ENCODE peak calls at places on chromosomes 13 and 19, in ten cellular contexts. One of them, this sample, is unnamed.

GRCh38 chr13:76350399-76350798 is 535.8 kb downstream of the KCTD12 start:
- DNase-seq in Peyer's patch: no peak
- DNase-seq in AG09319: no peak
- DNase-seq in mucosa of gallbladder: peak
- DNase-seq in naive thymus-derived CD8-positive, alpha-beta T cell: no peak
- DNase-seq in activated T-cell treated with anti-CD3 and anti-CD28 coated beads, Interleukin-2, amount 50 U/mL, for 72 hours: no peak
- DNase-seq in NCI-H1105: no peak
- DNase-seq in lung microvascular endothelial cell: no peak
- DNase-seq in activated CD8-positive, alpha-beta memory T cell treated with anti-CD3 and anti-CD28 coated beads, Interleukin-2, amount 10 ng/mL, durations not matched to agents 7 days and 5 days: no peak
- DNase-seq in activated gamma-delta T cell treated with Interleukin-2 at 50 U/mL for 16 hours: no peak
- DNase-seq in this sample: no peak

GRCh38 chr19:41427647-41428480 is 690 bp upstream of the B3GNT8 start:
- DNase-seq in Peyer's patch: peak
- DNase-seq in AG09319: no peak
- DNase-seq in mucosa of gallbladder: no peak
- DNase-seq in naive thymus-derived CD8-positive, alpha-beta T cell: no peak
- DNase-seq in activated T-cell treated with anti-CD3 and anti-CD28 coated beads, Interleukin-2, amount 50 U/mL, for 72 hours: peak
- DNase-seq in NCI-H1105: peak
- DNase-seq in lung microvascular endothelial cell: peak
- DNase-seq in activated CD8-positive, alpha-beta memory T cell treated with anti-CD3 and anti-CD28 coated beads, Interleukin-2, amount 10 ng/mL, durations not matched to agents 7 days and 5 days: peak
- DNase-seq in activated gamma-delta T cell treated with Interleukin-2 at 50 U/mL for 16 hours: peak
- DNase-seq in this sample: no peak

GRCh38 chr19:55373993-55374757 is 2.5 kb upstream of the TMEM190 start:
- DNase-seq in Peyer's patch: no peak
- DNase-seq in AG09319: no peak
- DNase-seq in mucosa of gallbladder: no peak
- DNase-seq in naive thymus-derived CD8-positive, alpha-beta T cell: no peak
- DNase-seq in activated T-cell treated with anti-CD3 and anti-CD28 coated beads, Interleukin-2, amount 50 U/mL, for 72 hours: no peak
- DNase-seq in NCI-H1105: no peak
- DNase-seq in lung microvascular endothelial cell: no peak
- DNase-seq in activated CD8-positive, alpha-beta memory T cell treated with anti-CD3 and anti-CD28 coated beads, Interleukin-2, amount 10 ng/mL, durations not matched to agents 7 days and 5 days: no peak
- DNase-seq in activated gamma-delta T cell treated with Interleukin-2 at 50 U/mL for 16 hours: no peak
- DNase-seq in this sample: peak

GRCh38 chr13:99688776-99689175 is 187.5 kb downstream of the TM9SF2 start:
- DNase-seq in Peyer's patch: no peak
- DNase-seq in AG09319: no peak
- DNase-seq in mucosa of gallbladder: no peak
- DNase-seq in naive thymus-derived CD8-positive, alpha-beta T cell: no peak
- DNase-seq in activated T-cell treated with anti-CD3 and anti-CD28 coated beads, Interleukin-2, amount 50 U/mL, for 72 hours: no peak
- DNase-seq in NCI-H1105: no peak
- DNase-seq in lung microvascular endothelial cell: no peak
- DNase-seq in activated CD8-positive, alpha-beta memory T cell treated with anti-CD3 and anti-CD28 coated beads, Interleukin-2, amount 10 ng/mL, durations not matched to agents 7 days and 5 days: no peak
- DNase-seq in activated gamma-delta T cell treated with Interleukin-2 at 50 U/mL for 16 hours: no peak
- DNase-seq in this sample: peak

GRCh38 chr19:38549061-38549460 is 68.7 kb downstream of the MAP4K1 start:
- DNase-seq in Peyer's patch: no peak
- DNase-seq in AG09319: no peak
- DNase-seq in mucosa of gallbladder: no peak
- DNase-seq in naive thymus-derived CD8-positive, alpha-beta T cell: no peak
- DNase-seq in activated T-cell treated with anti-CD3 and anti-CD28 coated beads, Interleukin-2, amount 50 U/mL, for 72 hours: no peak
- DNase-seq in NCI-H1105: no peak
- DNase-seq in lung microvascular endothelial cell: no peak
- DNase-seq in activated CD8-positive, alpha-beta memory T cell treated with anti-CD3 and anti-CD28 coated beads, Interleukin-2, amount 10 ng/mL, durations not matched to agents 7 days and 5 days: no peak
- DNase-seq in activated gamma-delta T cell treated with Interleukin-2 at 50 U/mL for 16 hours: no peak
- DNase-seq in this sample: no peak

GRCh38 chr19:29741776-29742175 is 26.7 kb upstream of the C19orf12 start:
- DNase-seq in Peyer's patch: no peak
- DNase-seq in AG09319: no peak
- DNase-seq in mucosa of gallbladder: no peak
- DNase-seq in naive thymus-derived CD8-positive, alpha-beta T cell: no peak
- DNase-seq in activated T-cell treated with anti-CD3 and anti-CD28 coated beads, Interleukin-2, amount 50 U/mL, for 72 hours: no peak
- DNase-seq in NCI-H1105: no peak
- DNase-seq in lung microvascular endothelial cell: no peak
- DNase-seq in activated CD8-positive, alpha-beta memory T cell treated with anti-CD3 and anti-CD28 coated beads, Interleukin-2, amount 10 ng/mL, durations not matched to agents 7 days and 5 days: no peak
- DNase-seq in activated gamma-delta T cell treated with Interleukin-2 at 50 U/mL for 16 hours: no peak
- DNase-seq in this sample: no peak

GRCh38 chr13:98150836-98151489 is 8.1 kb downstream of the FARP1 start:
- DNase-seq in Peyer's patch: no peak
- DNase-seq in AG09319: no peak
- DNase-seq in mucosa of gallbladder: no peak
- DNase-seq in naive thymus-derived CD8-positive, alpha-beta T cell: no peak
- DNase-seq in activated T-cell treated with anti-CD3 and anti-CD28 coated beads, Interleukin-2, amount 50 U/mL, for 72 hours: no peak
- DNase-seq in NCI-H1105: no peak
- DNase-seq in lung microvascular endothelial cell: no peak
- DNase-seq in activated CD8-positive, alpha-beta memory T cell treated with anti-CD3 and anti-CD28 coated beads, Interleukin-2, amount 10 ng/mL, durations not matched to agents 7 days and 5 days: no peak
- DNase-seq in activated gamma-delta T cell treated with Interleukin-2 at 50 U/mL for 16 hours: no peak
- DNase-seq in this sample: no peak

GRCh38 chr19:47158367-47158791 is 27.7 kb downstream of the SAE1 start:
- DNase-seq in Peyer's patch: no peak
- DNase-seq in AG09319: no peak
- DNase-seq in mucosa of gallbladder: no peak
- DNase-seq in naive thymus-derived CD8-positive, alpha-beta T cell: no peak
- DNase-seq in activated T-cell treated with anti-CD3 and anti-CD28 coated beads, Interleukin-2, amount 50 U/mL, for 72 hours: no peak
- DNase-seq in NCI-H1105: no peak
- DNase-seq in lung microvascular endothelial cell: peak
- DNase-seq in activated CD8-positive, alpha-beta memory T cell treated with anti-CD3 and anti-CD28 coated beads, Interleukin-2, amount 10 ng/mL, durations not matched to agents 7 days and 5 days: no peak
- DNase-seq in activated gamma-delta T cell treated with Interleukin-2 at 50 U/mL for 16 hours: no peak
- DNase-seq in this sample: no peak

GRCh38 chr13:52348081-52348480 is 57.9 kb downstream of the THSD1 start:
- DNase-seq in Peyer's patch: no peak
- DNase-seq in AG09319: peak
- DNase-seq in mucosa of gallbladder: no peak
- DNase-seq in naive thymus-derived CD8-positive, alpha-beta T cell: no peak
- DNase-seq in activated T-cell treated with anti-CD3 and anti-CD28 coated beads, Interleukin-2, amount 50 U/mL, for 72 hours: no peak
- DNase-seq in NCI-H1105: no peak
- DNase-seq in lung microvascular endothelial cell: peak
- DNase-seq in activated CD8-positive, alpha-beta memory T cell treated with anti-CD3 and anti-CD28 coated beads, Interleukin-2, amount 10 ng/mL, durations not matched to agents 7 days and 5 days: no peak
- DNase-seq in activated gamma-delta T cell treated with Interleukin-2 at 50 U/mL for 16 hours: no peak
- DNase-seq in this sample: peak

GRCh38 chr13:108195146-108195545 is 20.2 kb downstream of the LIG4 start:
- DNase-seq in Peyer's patch: no peak
- DNase-seq in AG09319: no peak
- DNase-seq in mucosa of gallbladder: no peak
- DNase-seq in naive thymus-derived CD8-positive, alpha-beta T cell: no peak
- DNase-seq in activated T-cell treated with anti-CD3 and anti-CD28 coated beads, Interleukin-2, amount 50 U/mL, for 72 hours: no peak
- DNase-seq in NCI-H1105: no peak
- DNase-seq in lung microvascular endothelial cell: no peak
- DNase-seq in activated CD8-positive, alpha-beta memory T cell treated with anti-CD3 and anti-CD28 coated beads, Interleukin-2, amount 10 ng/mL, durations not matched to agents 7 days and 5 days: no peak
- DNase-seq in activated gamma-delta T cell treated with Interleukin-2 at 50 U/mL for 16 hours: no peak
- DNase-seq in this sample: no peak